ENCODE peak calls at places on chromosomes 6 and 20, in seven cellular contexts. Z is IMR-90, G is Peyer's patch, B is prostate gland, J is A549, L is sigmoid colon, K is suprapubic skin. A is an unnamed sample.

GRCh38 chr20:11274137-11274536 is 600.3 kb upstream of the JAG1 start:
- DNase-seq in B (peak; percentile 54), L (no peak), Z (peak; percentile 79), J (peak; percentile 90), G (peak; percentile 61), K (no peak), A (no peak)

GRCh38 chr6:41975276-41975675 is 33.7 kb upstream of the CCND3 start:
- DNase-seq in Z (no peak), J (no peak), L (no peak), G (peak; percentile 5), B (no peak), K (peak; percentile 57), A (no peak)

GRCh38 chr6:10800810-10801209 is 37.5 kb downstream of the MAK start:
- DNase-seq in Z (peak; percentile 60), K (no peak), B (no peak), J (peak; percentile 47), G (no peak), L (no peak), A (no peak)

GRCh38 chr6:130065616-130066015 is 47.2 kb downstream of the L3MBTL3 start:
- DNase-seq in J (no peak), Z (peak; percentile 63), B (no peak), L (no peak), G (no peak), K (no peak), A (no peak)

GRCh38 chr6:164507197-164507957 is 802.0 kb downstream of the C6orf118 start:
- DNase-seq in L (no peak), Z (no peak), B (no peak), G (no peak), K (no peak), J (no peak), A (no peak)

GRCh38 chr6:35077006-35077712 is 64.0 kb downstream of the TCP11 start:
- DNase-seq in G (no peak), Z (no peak), J (no peak), B (peak; percentile 51), L (peak; percentile 35), K (no peak), A (peak; percentile 35)

GRCh38 chr20:59004763-59005522 is 2.1 kb downstream of the CTSZ start:
- DNase-seq in B (no peak), Z (no peak), J (no peak), L (peak; percentile 78), K (no peak), G (peak; percentile 92), A (no peak)

GRCh38 chr6:85544776-85545175 is 48.9 kb downstream of the SNX14 start:
- DNase-seq in Z (peak; percentile 43), G (no peak), L (no peak), K (no peak), B (no peak), J (no peak), A (no peak)

GRCh38 chr20:24738981-24739633 is 210.0 kb upstream of the CST7 start:
- DNase-seq in B (no peak), L (no peak), K (no peak), Z (no peak), G (no peak), J (no peak), A (no peak)

GRCh38 chr6:166497087-166497899 is 89.2 kb downstream of the RAMACL start:
- DNase-seq in G (no peak), K (no peak), J (no peak), L (peak; percentile 60), Z (peak; percentile 14), B (no peak), A (no peak)

GRCh38 chr20:31695849-31696804 is 26.5 kb downstream of the BCL2L1 start:
- DNase-seq in K (no peak), G (peak; percentile 84), B (no peak), Z (peak; percentile 57), J (peak; percentile 85), L (no peak), A (no peak)

GRCh38 chr6:121839891-121840290 is 404.4 kb downstream of the GJA1 start:
- DNase-seq in Z (peak; percentile 59), G (no peak), K (no peak), B (no peak), L (no peak), J (no peak), A (no peak)

GRCh38 chr6:3751019-3751729 is at the start of gene PXDC1:
- DNase-seq in Z (no peak), G (peak; percentile 57), J (no peak), B (no peak), K (no peak), L (no peak), A (no peak)

GRCh38 chr6:125954735-125955410 is 1.7 kb upstream of the HINT3 start:
- DNase-seq in J (no peak), K (no peak), Z (no peak), B (no peak), L (no peak), G (no peak), A (no peak)

GRCh38 chr20:17655286-17655651 is 26.8 kb downstream of the RRBP1 start:
- DNase-seq in L (peak; percentile 39), J (no peak), B (no peak), Z (no peak), G (no peak), K (no peak), A (no peak)

GRCh38 chr6:225121-225721 is 67.1 kb upstream of the DUSP22 start:
- DNase-seq in Z (no peak), J (no peak), K (no peak), G (peak; percentile 56), B (no peak), L (no peak), A (no peak)

GRCh38 chr6:34142599-34142998 is 3.3 kb downstream of the GRM4 start:
- DNase-seq in J (no peak), B (no peak), L (no peak), K (no peak), Z (no peak), G (no peak), A (no peak)

GRCh38 chr6:108168501-108168979 is 2.7 kb downstream of the NR2E1 start:
- DNase-seq in B (no peak), G (no peak), J (no peak), L (no peak), K (no peak), Z (no peak), A (no peak)

GRCh38 chr20:62523473-62524203 is 47.8 kb upstream of the GATA5 start:
- DNase-seq in K (no peak), B (no peak), L (no peak), G (no peak), J (no peak), Z (no peak), A (no peak)

GRCh38 chr6:4295789-4296165 is 160.4 kb upstream of the ECI2 start:
- DNase-seq in K (no peak), B (no peak), G (no peak), L (no peak), J (no peak), Z (no peak), A (no peak)

GRCh38 chr6:16305246-16305725 is 66.9 kb downstream of the GMPR start:
- DNase-seq in B (no peak), K (no peak), J (no peak), G (no peak), L (no peak), Z (no peak), A (no peak)

GRCh38 chr20:40462600-40462999 is 226.4 kb downstream of the MAFB start:
- DNase-seq in B (no peak), J (no peak), K (no peak), G (no peak), Z (no peak), L (no peak), A (no peak)

GRCh38 chr6:81362246-81362645 is 390.2 kb downstream of the TENT5A start:
- DNase-seq in B (no peak), J (no peak), K (no peak), Z (peak; percentile 38), G (no peak), L (no peak), A (no peak)

GRCh38 chr6:142485256-142485655 is 183.4 kb downstream of the ADGRG6 start:
- DNase-seq in G (no peak), B (no peak), J (no peak), L (no peak), Z (peak; percentile 76), K (no peak), A (no peak)

GRCh38 chr6:83371428-83371827 is 59.4 kb downstream of the ME1 start:
- DNase-seq in K (no peak), L (no peak), B (no peak), Z (peak; percentile 84), J (no peak), G (no peak), A (no peak)

GRCh38 chr6:27894839-27895762 is 17.1 kb downstream of the OR2B2 start:
- DNase-seq in G (peak; percentile 78), L (peak; percentile 84), J (peak; percentile 49), Z (peak; percentile 88), B (peak; percentile 65), K (no peak), A (no peak)
- TF ChIP-seq POLR2A in G (no peak), L (peak; percentile 34), J (no peak), Z (no peak), B (peak; percentile 34), K (no peak), A (peak; percentile 11)

GRCh38 chr20:56043227-56043626 is 37.9 kb upstream of the CBLN4 start:
- DNase-seq in K (no peak), J (no peak), L (no peak), G (no peak), B (no peak), Z (no peak), A (no peak)
- H3K9me3 ChIP-seq in K (no peaks in the 10 kb centered on the region), J (peaks cover 3% of the 10 kb centered on the region), L (no peaks in the 10 kb centered on the region), G (no peaks in the 10 kb centered on the region), B (no peaks in the 10 kb centered on the region), Z (peaks cover 5% of the 10 kb centered on the region), A (no peaks in the 10 kb centered on the region)

GRCh38 chr20:44600301-44600700 is 17.9 kb downstream of the PKIG start:
- DNase-seq in L (peak; percentile 40), J (no peak), K (peak; percentile 61), B (no peak), G (peak; percentile 42), Z (no peak), A (no peak)

GRCh38 chr20:44599715-44600114 is 17.3 kb downstream of the PKIG start:
- DNase-seq in G (peak; percentile 11), K (peak; percentile 37), J (no peak), B (no peak), L (no peak), Z (no peak), A (no peak)

GRCh38 chr20:44600758-44601562 is 18.6 kb downstream of the PKIG start:
- DNase-seq in K (peak; percentile 77), L (peak; percentile 70), J (no peak), Z (peak; percentile 47), B (no peak), G (peak; percentile 43), A (no peak)

GRCh38 chr20:44603327-44603726 is 20.9 kb downstream of the PKIG start:
- DNase-seq in L (peak; percentile 28), K (peak; percentile 9), B (no peak), G (peak; percentile 32), Z (no peak), J (no peak), A (no peak)

DNA sequence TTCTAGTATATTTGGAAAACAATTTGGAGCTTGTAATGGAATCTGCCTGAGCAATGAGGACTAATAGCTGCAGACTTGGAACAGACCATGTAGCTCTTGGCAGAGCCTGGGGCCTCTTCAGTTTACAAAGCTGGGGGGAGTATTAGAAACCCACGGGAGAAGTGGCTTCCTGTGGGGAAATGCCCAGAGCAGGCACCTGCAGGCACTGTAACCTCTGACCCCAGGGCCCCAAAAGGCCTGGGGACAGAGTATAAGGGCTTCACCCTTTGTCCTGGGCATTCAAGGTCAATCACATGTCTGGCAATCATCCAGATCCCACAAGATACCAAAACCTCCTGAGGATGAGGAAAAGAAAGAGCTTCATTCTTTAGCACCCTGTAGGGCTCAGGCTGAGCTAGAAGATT is 19.4 kb downstream of the PKIG start:
- DNase-seq in K (peak; percentile 81), B (peak; percentile 23), J (no peak), G (peak; percentile 63), L (peak; percentile 92), Z (peak; percentile 87), A (peak; percentile 36)
- H3K4me1 ChIP-seq in K (peaks cover 43% of the 10 kb centered on the region), B (no peaks in the 10 kb centered on the region), J (peaks cover 8% of the 10 kb centered on the region), G (peaks cover 58% of the 10 kb centered on the region), L (peaks cover 75% of the 10 kb centered on the region), Z (peaks cover 35% of the 10 kb centered on the region), A (peaks cover 5% of the 10 kb centered on the region)

GRCh38 chr6:145954985-145955384 is 9.2 kb downstream of the SHPRH start:
- DNase-seq in K (no peak), Z (no peak), G (no peak), J (no peak), B (no peak), L (no peak), A (no peak)
- TF ChIP-seq POLR2A in K (no peak), Z (no peak), G (no peak), J (no peak), B (no peak), L (no peak), A (no peak)